ENCODE peak calls at places on chromosomes 12 and 14, in eight cellular contexts. D is hepatocyte, U is PC-3, N is GM23248, G is OCI-LY7, M is PC-9, I is GM23338, L is SK-N-SH. R is an unnamed sample. For H3K9me2, the result is how much of the 10 kb centered on the place peaks cover.

GRCh38 chr12:114313910-114314309 is 92.0 kb downstream of the TBX5 start:
- DNase-seq in D (no peak), I (peak), N (no peak), M (no peak), L (no peak), G (no peak), U (no peak), R (no peak)

GRCh38 chr14:104681689-104682074 is 7.7 kb upstream of the INF2 start:
- DNase-seq in N (peak), U (peak), D (peak), G (no peak), L (peak), I (peak), M (peak), R (no peak)

GRCh38 chr12:2291182-2291832 is 238.5 kb downstream of the CACNA1C start:
- DNase-seq in N (peak), M (no peak), I (peak), L (peak), D (peak), U (peak), G (peak), R (peak)

GRCh38 chr14:76951149-76951548 is 77.4 kb downstream of the IRF2BPL start:
- DNase-seq in D (peak), I (no peak), L (no peak), U (no peak), G (no peak), M (no peak), N (peak), R (no peak)

GRCh38 chr14:71245659-71246361 is 338.6 kb downstream of the PCNX1 start:
- DNase-seq in N (no peak), G (no peak), D (no peak), U (no peak), L (no peak), I (no peak), M (peak), R (no peak)

GRCh38 chr12:54439521-54440255 is 20.6 kb upstream of the ITGA5 start:
- DNase-seq in L (peak), I (peak), N (peak), G (peak), D (peak), U (peak), M (peak), R (peak)

GRCh38 chr12:104764225-104765073 is 193.6 kb downstream of the SLC41A2 start:
- DNase-seq in M (no peak), L (no peak), D (no peak), U (no peak), I (no peak), G (peak), N (no peak), R (no peak)

GRCh38 chr12:88578274-88578673 is 2.0 kb downstream of the KITLG start:
- DNase-seq in G (no peak), L (no peak), I (no peak), D (no peak), U (peak), M (no peak), N (peak), R (no peak)

GRCh38 chr12:57389033-57389432 is 41.8 kb downstream of the R3HDM2 start:
- DNase-seq in L (no peak), D (peak), N (peak), U (peak), I (no peak), G (no peak), M (peak), R (no peak)

GRCh38 chr12:67915335-67915851 is 73.9 kb upstream of the IFNG-AS1 start:
- DNase-seq in U (no peak), D (no peak), N (no peak), I (no peak), G (no peak), L (no peak), M (no peak), R (no peak)

GRCh38 chr14:25150934-25151790 is 101.2 kb upstream of the STXBP6 start:
- DNase-seq in G (peak), I (peak), U (peak), M (peak), N (peak), D (peak), L (peak), R (peak)

GRCh38 chr14:73977896-73978295 is 27.8 kb downstream of the COQ6 start:
- DNase-seq in G (no peak), L (no peak), U (peak), D (no peak), M (peak), N (no peak), I (no peak), R (no peak)

GRCh38 chr12:117646595-117646994 is 285.2 kb upstream of the NOS1 start:
- DNase-seq in D (no peak), G (no peak), M (no peak), I (peak), N (no peak), L (peak), U (no peak), R (no peak)

GRCh38 chr12:54357802-54358619 is 6.3 kb downstream of the GPR84 start:
- DNase-seq in M (no peak), G (peak), N (peak), U (peak), L (no peak), D (no peak), I (no peak), R (peak)

GRCh38 chr14:75427482-75428229 is at the start of gene JDP2:
- DNase-seq in G (peak), D (peak), L (peak), I (peak), N (peak), M (peak), U (peak), R (peak)

GRCh38 chr12:46233985-46234384 is 34.9 kb downstream of the SLC38A1 start:
- DNase-seq in D (no peak), L (no peak), N (no peak), M (no peak), G (no peak), U (no peak), I (no peak), R (no peak)

GRCh38 chr12:94873368-94874085 is 130.0 kb downstream of the NDUFA12 start:
- DNase-seq in M (no peak), N (peak), I (peak), U (no peak), G (peak), L (peak), D (peak), R (no peak)

GRCh38 chr12:58521152-58521551 is 399.2 kb downstream of the LRIG3 start:
- DNase-seq in N (no peak), M (no peak), G (no peak), D (no peak), I (no peak), L (no peak), U (no peak), R (no peak)

GRCh38 chr12:131346578-131347344 is 364.1 kb upstream of the SFSWAP start:
- DNase-seq in U (no peak), N (no peak), D (no peak), G (no peak), I (no peak), L (no peak), M (no peak), R (no peak)

GRCh38 chr12:109625131-109625559 is 51.6 kb downstream of the MVK start:
- DNase-seq in L (peak), G (no peak), I (no peak), D (peak), U (peak), N (peak), M (peak), R (no peak)

GRCh38 chr14:37776791-37777499 is 181.5 kb downstream of the TTC6 start:
- DNase-seq in N (no peak), D (no peak), M (no peak), L (no peak), U (no peak), I (no peak), G (no peak), R (peak)

GRCh38 chr14:67571991-67572323 is 28.1 kb downstream of the PIGH start:
- DNase-seq in N (no peak), G (no peak), M (no peak), D (no peak), U (no peak), L (no peak), I (no peak), R (no peak)

GRCh38 chr12:89166525-89166934 is 185.8 kb downstream of the DUSP6 start:
- DNase-seq in D (no peak), G (peak), M (no peak), I (no peak), U (peak), N (peak), L (no peak), R (peak)

GRCh38 chr14:104048758-104049496 is 36.6 kb upstream of the ASPG start:
- DNase-seq in I (no peak), G (no peak), M (no peak), N (peak), L (no peak), U (peak), D (peak), R (no peak)

GRCh38 chr12:2250797-2251196 is 198.0 kb downstream of the CACNA1C start:
- DNase-seq in D (no peak), N (peak), G (no peak), M (no peak), I (no peak), L (no peak), U (no peak), R (no peak)

GRCh38 chr14:94313991-94314655 is 9.0 kb downstream of the SERPINA6 start:
- DNase-seq in N (peak), I (no peak), D (no peak), G (no peak), M (no peak), U (no peak), L (no peak), R (no peak)

GRCh38 chr12:78672033-78672432 is 192.5 kb upstream of the SYT1 start:
- DNase-seq in G (no peak), M (no peak), N (no peak), U (no peak), I (peak), L (no peak), D (no peak), R (no peak)

GRCh38 chr12:26113853-26114719 is 10.8 kb downstream of the BHLHE41 start:
- DNase-seq in M (peak), N (peak), G (no peak), L (peak), I (peak), U (peak), D (peak), R (peak)

GRCh38 chr14:31286456-31287293 is 79.1 kb upstream of the HECTD1 start:
- DNase-seq in G (no peak), M (no peak), I (peak), U (peak), D (peak), L (no peak), N (no peak), R (peak)

GRCh38 chr12:109822951-109823411 is 10.2 kb downstream of the TRPV4 start:
- DNase-seq in G (no peak), N (no peak), L (no peak), U (peak), I (no peak), M (peak), D (no peak), R (no peak)

GRCh38 chr14:98290596-98290995 is 981.4 kb downstream of the BCL11B start:
- DNase-seq in G (no peak), N (peak), M (no peak), U (peak), D (no peak), L (no peak), I (no peak), R (no peak)

GRCh38 chr14:104680806-104681688 is 8.4 kb upstream of the INF2 start:
- DNase-seq in U (peak), I (no peak), G (peak), M (peak), L (no peak), N (peak), D (peak), R (peak)

GRCh38 chr12:25497021-25497420 is 56.1 kb downstream of the LMNTD1 start:
- DNase-seq in L (no peak), N (peak), G (no peak), U (peak), I (peak), D (no peak), M (no peak), R (no peak)

GRCh38 chr14:75295491-75296338 is 17.1 kb downstream of the FOS start:
- DNase-seq in M (no peak), I (peak), G (peak), L (peak), U (peak), D (peak), N (peak), R (peak)

GRCh38 chr12:64611430-64612286 is 1.4 kb downstream of the RASSF3 start:
- DNase-seq in U (peak), L (peak), D (peak), I (no peak), N (peak), G (peak), M (no peak), R (peak)

DNA sequence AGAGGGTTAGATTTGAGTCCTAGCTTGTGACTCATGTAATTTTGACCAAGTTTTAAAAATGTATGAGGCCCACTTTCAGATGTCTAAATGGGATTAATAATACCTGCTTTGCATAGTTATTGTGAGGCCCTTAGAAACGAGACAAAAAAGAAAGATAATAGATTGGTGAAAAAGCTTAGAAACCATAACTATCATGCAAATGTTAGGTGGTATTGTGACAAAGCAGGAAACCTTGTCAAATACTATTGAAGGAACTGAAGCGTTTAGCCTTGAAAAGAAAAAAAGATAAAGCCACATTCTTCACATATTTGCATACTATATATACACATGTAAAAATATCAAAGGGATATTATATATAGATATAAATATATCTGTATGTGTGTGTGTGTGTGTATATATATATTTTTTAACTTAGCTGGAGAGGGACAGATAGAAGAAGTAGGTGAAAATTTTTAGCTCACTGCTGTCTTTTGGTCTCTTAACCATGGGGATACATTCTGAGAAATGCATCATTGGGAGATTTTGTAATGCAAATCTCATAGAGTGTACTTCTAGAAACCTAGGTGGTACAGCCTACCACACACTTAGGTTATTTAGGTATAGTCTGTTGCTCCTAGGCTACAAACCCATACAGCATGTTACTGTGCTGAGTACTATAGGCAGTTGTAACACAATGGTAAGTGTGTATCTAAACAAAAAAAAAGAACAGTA is 270.3 kb downstream of the CCDC91 start:
- DNase-seq in U (no peak), L (no peak), M (no peak), G (no peak), N (no peak), I (peak), D (no peak), R (peak)
- H3K9me2 ChIP-seq in U (under half), L (under half), M (under half), G (under half), N (under half), I (under half), D (under half), R (under half)

GRCh38 chr12:47385587-47385986 is 305.8 kb upstream of the AMIGO2 start:
- DNase-seq in D (no peak), M (no peak), N (no peak), L (no peak), G (no peak), I (peak), U (no peak), R (no peak)
- H3K4me3 ChIP-seq in D (no peak), M (no peak), N (no peak), L (no peak), G (no peak), I (no peak), U (no peak), R (no peak)

GRCh38 chr12:116262741-116263140 is 14.8 kb downstream of the MED13L start:
- DNase-seq in U (no peak), D (no peak), G (no peak), M (no peak), L (no peak), N (no peak), I (no peak), R (no peak)
- H3K9me2 ChIP-seq in U (under half), D (under half), G (under half), M (under half), L (under half), N (under half), I (under half), R (under half)

GRCh38 chr14:90301122-90301521 is 30.6 kb downstream of the NRDE2 start:
- DNase-seq in G (no peak), D (no peak), I (no peak), N (no peak), M (no peak), U (no peak), L (no peak), R (no peak)
- H3K4me3 ChIP-seq in G (no peak), D (no peak), I (no peak), N (no peak), M (no peak), U (no peak), L (no peak), R (no peak)

GRCh38 chr12:30269491-30269890 is 426.2 kb downstream of the IPO8 start:
- DNase-seq in G (no peak), L (no peak), N (no peak), D (peak), I (no peak), M (no peak), U (no peak), R (no peak)
- H3K9me2 ChIP-seq in G (under half), L (under half), N (under half), D (under half), I (under half), M (under half), U (under half), R (under half)

GRCh38 chr14:49853572-49854375 is 1.2 kb upstream of the NEMF start:
- DNase-seq in D (peak), L (peak), N (peak), I (peak), M (peak), G (peak), U (peak), R (peak)
- H3K4me3 ChIP-seq in D (no peak), L (peak), N (peak), I (no peak), M (peak), G (peak), U (peak), R (peak)

GRCh38 chr12:3882396-3882795 is 9.2 kb upstream of the PARP11 start:
- DNase-seq in M (no peak), U (no peak), L (no peak), N (no peak), I (no peak), G (no peak), D (no peak), R (no peak)

GRCh38 chr12:3884671-3885070 is 11.5 kb upstream of the PARP11 start:
- DNase-seq in N (no peak), M (no peak), L (no peak), G (no peak), I (no peak), D (no peak), U (no peak), R (no peak)

GRCh38 chr12:3888654-3889053 is 15.5 kb upstream of the PARP11 start:
- DNase-seq in M (no peak), D (no peak), N (no peak), G (no peak), L (no peak), I (no peak), U (no peak), R (no peak)

GRCh38 chr12:3882896-3883564 is 9.8 kb upstream of the PARP11 start:
- DNase-seq in M (no peak), U (peak), N (peak), G (peak), L (no peak), I (peak), D (peak), R (peak)

GRCh38 chr12:3885179-3886094 is 12.2 kb upstream of the PARP11 start:
- DNase-seq in N (peak), D (peak), G (peak), I (peak), U (peak), M (no peak), L (peak), R (peak)
- H3K9me2 ChIP-seq in N (under half), D (under half), G (under half), I (under half), U (under half), M (under half), L (under half), R (under half)

GRCh38 chr12:44240186-44240585 is 404.3 kb downstream of the TMEM117 start:
- DNase-seq in M (no peak), N (no peak), I (no peak), D (no peak), G (no peak), U (no peak), L (no peak), R (no peak)
- H3K4me3 ChIP-seq in M (no peak), N (no peak), I (no peak), D (no peak), G (no peak), U (no peak), L (no peak), R (no peak)